ENCODE peak calls at places on chromosomes 16 and 17, in four cellular contexts. M is GM23248, O is endodermal cell, B is uterus. I is an unnamed sample.

GRCh38 chr17:48520631-48521045 is 10.2 kb downstream of the HOXB1 start:
- DNase-seq in M (peak), O (peak), B (no peak), I (peak)

GRCh38 chr17:40264458-40265185 is 23.1 kb upstream of the CDC6 start:
- DNase-seq in M (no peak), O (peak), B (no peak), I (no peak)

GRCh38 chr16:88844412-88845118 is 12.2 kb downstream of the GALNS start:
- DNase-seq in M (no peak), O (peak), B (no peak), I (no peak)

GRCh38 chr16:31377210-31377903 is 15.8 kb upstream of the ITGAD start:
- DNase-seq in M (no peak), O (no peak), B (no peak), I (no peak)

GRCh38 chr16:14399397-14400284 is 230.4 kb downstream of the PARN start:
- DNase-seq in M (peak), O (no peak), B (no peak), I (no peak)

GRCh38 chr16:52254753-52255152 is 292.2 kb downstream of the TOX3 start:
- DNase-seq in M (no peak), O (no peak), B (no peak), I (no peak)

GRCh38 chr16:66263168-66263972 is 103.1 kb upstream of the CDH5 start:
- DNase-seq in M (no peak), O (no peak), B (no peak), I (no peak)

GRCh38 chr16:23330161-23330560 is 28.1 kb downstream of the SCNN1B start:
- DNase-seq in M (no peak), O (no peak), B (no peak), I (no peak)

GRCh38 chr17:82280537-82280936 is 7.0 kb upstream of the CSNK1D start:
- DNase-seq in M (no peak), O (no peak), B (no peak), I (no peak)

GRCh38 chr17:46197526-46197925 is 4.3 kb upstream of the KANSL1 start:
- DNase-seq in M (no peak), O (no peak), B (no peak), I (no peak)

GRCh38 chr17:8855477-8856204 is 11.8 kb downstream of the PIK3R6 start:
- DNase-seq in M (peak), O (peak), B (no peak), I (no peak)

GRCh38 chr16:1926223-1926718 is 8.1 kb upstream of the HS3ST6 start:
- DNase-seq in M (no peak), O (peak), B (no peak), I (no peak)

GRCh38 chr17:74853048-74853397 is 6.7 kb downstream of the GRIN2C start:
- DNase-seq in M (no peak), O (no peak), B (no peak), I (no peak)

GRCh38 chr16:66603537-66604375 is 748 bp upstream of the CMTM3 start:
- DNase-seq in M (peak), O (no peak), B (peak), I (no peak)